ENCODE peak calls at places on chromosomes 7 and 10, in four cellular contexts. F is GM10248, A is cardiac fibroblast, Z is NCI-H1105. S is an unnamed sample.

GRCh38 chr10:14523286-14523685 is 192.6 kb upstream of the FRMD4A start:
- DNase-seq in F (no peak), A (no peak), Z (no peak), S (no peak)

GRCh38 chr10:61993676-61994401 is 92.3 kb downstream of the ARID5B start:
- DNase-seq in F (no peak), A (peak; percentile 71), Z (peak; percentile 59), S (no peak)

GRCh38 chr7:75739796-75740672 is 1.3 kb upstream of the HIP1 start:
- DNase-seq in F (no peak), A (peak; percentile 73), Z (no peak), S (no peak)

GRCh38 chr10:12212454-12212853 is 16.5 kb downstream of the CDC123 start:
- DNase-seq in F (no peak), A (no peak), Z (no peak), S (no peak)

GRCh38 chr7:44257618-44258422 is 57.0 kb downstream of the YKT6 start:
- DNase-seq in F (peak; percentile 89), A (peak; percentile 89), Z (no peak), S (peak; percentile 91)

GRCh38 chr7:4733936-4734528 is 41.4 kb upstream of the AP5Z1 start:
- DNase-seq in F (no peak), A (no peak), Z (no peak), S (no peak)

GRCh38 chr7:48274662-48275061 is 103.4 kb downstream of the ABCA13 start:
- DNase-seq in F (no peak), A (peak; percentile 20), Z (no peak), S (no peak)

GRCh38 chr7:90692396-90692795 is 96.3 kb downstream of the CDK14 start:
- DNase-seq in F (no peak), A (peak; percentile 61), Z (no peak), S (peak; percentile 15)

GRCh38 chr10:4354382-4354812 is 471.6 kb upstream of the AKR1E2 start:
- DNase-seq in F (no peak), A (peak; percentile 54), Z (no peak), S (peak; percentile 73)

GRCh38 chr7:155184923-155185322 is 112.8 kb upstream of the INSIG1 start:
- DNase-seq in F (no peak), A (no peak), Z (no peak), S (no peak)

GRCh38 chr10:112834661-112835060 is 115.4 kb upstream of the TCF7L2 start:
- DNase-seq in F (no peak), A (no peak), Z (no peak), S (no peak)

GRCh38 chr7:114342431-114343181 is 72.0 kb upstream of the FOXP2 start:
- DNase-seq in F (no peak), A (no peak), Z (no peak), S (no peak)

GRCh38 chr10:77360121-77360520 is 277.5 kb downstream of the KCNMA1 start:
- DNase-seq in F (no peak), A (peak; percentile 42), Z (no peak), S (no peak)

GRCh38 chr7:27182285-27182827 is 2.7 kb downstream of the HOXA11 start:
- DNase-seq in F (no peak), A (no peak), Z (no peak), S (no peak)

GRCh38 chr10:52729259-52730104 is 43.1 kb downstream of the MBL2 start:
- DNase-seq in F (peak; percentile 33), A (peak; percentile 63), Z (no peak), S (no peak)

GRCh38 chr10:7788640-7789335 is 811 bp downstream of the ATP5F1C start:
- DNase-seq in F (no peak), A (peak; percentile 34), Z (no peak), S (peak; percentile 21)

GRCh38 chr10:12396567-12396966 is 47.2 kb downstream of the CAMK1D start:
- DNase-seq in F (no peak), A (no peak), Z (no peak), S (no peak)

GRCh38 chr7:29270979-29271658 is 76.5 kb downstream of the CHN2 start:
- DNase-seq in F (no peak), A (no peak), Z (no peak), S (peak; percentile 73)

GRCh38 chr10:104928733-104929132 is 287.6 kb downstream of the SORCS3 start:
- DNase-seq in F (no peak), A (no peak), Z (no peak), S (no peak)

S was measured in Daoy.